ENCODE peak calls at places on chromosomes 3 and 15, in five cellular contexts. V is psoas muscle; S is CD4-positive, alpha-beta T cell; L is Karpas-422; H is left lung. W is an unnamed sample. For H3K9me3, the result is how much of the 10 kb centered on the place peaks cover.

GRCh38 chr15:93241696-93242585 is 152.9 kb upstream of the RGMA start:
- DNase-seq in V (no peak), S (no peak), L (no peak), H (no peak), W (no peak)

GRCh38 chr3:7640787-7641186 is 779.9 kb downstream of the GRM7 start:
- DNase-seq in V (no peak), S (no peak), L (no peak), H (no peak), W (no peak)

GRCh38 chr3:179264456-179264855 is 13.5 kb upstream of the KCNMB3 start:
- DNase-seq in V (no peak), S (no peak), L (no peak), H (no peak), W (no peak)

GRCh38 chr3:58495101-58495500 is 3.2 kb downstream of the KCTD6 start:
- DNase-seq in V (no peak), S (no peak), L (no peak), H (no peak), W (no peak)

GRCh38 chr3:161310649-161311423 is 60.5 kb downstream of the SPTSSB start:
- DNase-seq in V (no peak), S (peak), L (no peak), H (no peak), W (no peak)

GRCh38 chr3:8769088-8769822 is at the start of gene OXTR:
- DNase-seq in V (peak), S (peak), L (peak), H (no peak), W (peak)

GRCh38 chr3:183498634-183499033 is 56.9 kb downstream of the KLHL6 start:
- DNase-seq in V (no peak), S (no peak), L (no peak), H (no peak), W (no peak)

GRCh38 chr3:123951522-123952447 is 9.2 kb downstream of the CCDC14 start:
- DNase-seq in V (no peak), S (no peak), L (no peak), H (no peak), W (no peak)

GRCh38 chr3:192571197-192571791 is 156.0 kb downstream of the FGF12 start:
- DNase-seq in V (peak), S (no peak), L (no peak), H (peak), W (peak)

GRCh38 chr3:1172642-1173041 is 79.8 kb downstream of the CNTN6 start:
- DNase-seq in V (no peak), S (no peak), L (no peak), H (no peak), W (no peak)

GRCh38 chr3:158395421-158395820 is 175.6 kb upstream of the MLF1 start:
- DNase-seq in V (no peak), S (no peak), L (no peak), H (no peak), W (no peak)

GRCh38 chr3:14810070-14810732 is 8.6 kb upstream of the FGD5 start:
- DNase-seq in V (peak), S (no peak), L (no peak), H (no peak), W (peak)

GRCh38 chr3:137172703-137173102 is 214.9 kb downstream of the IL20RB start:
- DNase-seq in V (no peak), S (no peak), L (no peak), H (no peak), W (no peak)

GRCh38 chr3:189554868-189555557 is 76.2 kb upstream of the TP63 start:
- DNase-seq in V (peak), S (no peak), L (no peak), H (no peak), W (no peak)

GRCh38 chr3:133595341-133595740 is 21.9 kb downstream of the CDV3 start:
- DNase-seq in V (no peak), S (no peak), L (peak), H (no peak), W (no peak)

GRCh38 chr3:72203613-72204349 is 418.8 kb upstream of the PROK2 start:
- DNase-seq in V (no peak), S (no peak), L (no peak), H (no peak), W (no peak)

GRCh38 chr3:54783611-54784010 is 144.2 kb downstream of the LRTM1 start:
- DNase-seq in V (no peak), S (no peak), L (no peak), H (no peak), W (no peak)

GRCh38 chr3:71926242-71926560 is 141.3 kb upstream of the PROK2 start:
- DNase-seq in V (no peak), S (no peak), L (peak), H (no peak), W (no peak)

GRCh38 chr15:22942306-22942855 is 37.8 kb downstream of the CYFIP1 start:
- DNase-seq in V (no peak), S (no peak), L (no peak), H (no peak), W (no peak)

GRCh38 chr3:59572106-59572505 is 522.3 kb upstream of the CFAP20DC start:
- DNase-seq in V (no peak), S (no peak), L (no peak), H (no peak), W (no peak)

GRCh38 chr15:37873336-37873735 is 61.1 kb upstream of the TMCO5A start:
- DNase-seq in V (no peak), S (no peak), L (no peak), H (no peak), W (no peak)

GRCh38 chr15:48394172-48394571 is 62.9 kb downstream of the DUT start:
- DNase-seq in V (peak), S (no peak), L (no peak), H (no peak), W (peak)

GRCh38 chr3:141407043-141407442 is 38.7 kb downstream of the ZBTB38 start:
- DNase-seq in V (no peak), S (no peak), L (no peak), H (no peak), W (no peak)

GRCh38 chr15:59177445-59177728 is 29.3 kb upstream of the LDHAL6B start:
- DNase-seq in V (no peak), S (no peak), L (no peak), H (no peak), W (no peak)

GRCh38 chr15:32649336-32649735 is 7.8 kb downstream of the SCG5 start:
- DNase-seq in V (no peak), S (no peak), L (no peak), H (no peak), W (no peak)

GRCh38 chr15:37483779-37484178 is 383.4 kb upstream of the MEIS2 start:
- DNase-seq in V (no peak), S (no peak), L (no peak), H (no peak), W (no peak)

GRCh38 chr3:184050217-184050847 is 2.5 kb upstream of the HTR3C start:
- DNase-seq in V (no peak), S (no peak), L (peak), H (no peak), W (no peak)

GRCh38 chr15:52031542-52031941 is 12.5 kb downstream of the MAPK6 start:
- DNase-seq in V (no peak), S (no peak), L (no peak), H (no peak), W (no peak)

GRCh38 chr3:38634133-38634532 is 15.4 kb downstream of the SCN5A start:
- DNase-seq in V (peak), S (no peak), L (no peak), H (no peak), W (no peak)

GRCh38 chr3:12471228-12471627 is 13.1 kb upstream of the TSEN2 start:
- DNase-seq in V (no peak), S (no peak), L (no peak), H (no peak), W (no peak)

GRCh38 chr3:132405188-132405587 is 12.1 kb upstream of the DNAJC13 start:
- DNase-seq in V (no peak), S (no peak), L (no peak), H (no peak), W (no peak)

GRCh38 chr3:110533089-110533488 is 538.5 kb upstream of the NECTIN3 start:
- DNase-seq in V (no peak), S (no peak), L (no peak), H (no peak), W (no peak)

GRCh38 chr15:52261498-52262242 is 33.9 kb downstream of the MYO5C start:
- DNase-seq in V (peak), S (peak), L (no peak), H (peak), W (peak)

GRCh38 chr15:40306371-40306770 is 1.4 kb downstream of the PLCB2 start:
- DNase-seq in V (no peak), S (no peak), L (no peak), H (peak), W (no peak)

GRCh38 chr15:70451861-70452653 is 311.3 kb downstream of the UACA start:
- DNase-seq in V (no peak), S (peak), L (no peak), H (no peak), W (no peak)

GRCh38 chr3:137097852-137098251 is 140.1 kb downstream of the IL20RB start:
- DNase-seq in V (no peak), S (no peak), L (no peak), H (no peak), W (no peak)

GRCh38 chr15:45612790-45613415 is 21.9 kb upstream of the SQOR start:
- DNase-seq in V (no peak), S (no peak), L (no peak), H (no peak), W (no peak)

GRCh38 chr3:194296448-194296831 is 54.7 kb downstream of the CPN2 start:
- DNase-seq in V (no peak), S (no peak), L (no peak), H (no peak), W (no peak)

GRCh38 chr3:147299656-147300055 is 106.7 kb downstream of the ZIC4 start:
- DNase-seq in V (no peak), S (no peak), L (no peak), H (no peak), W (no peak)

GRCh38 chr15:68055224-68055705 is 1.1 kb downstream of the PIAS1 start:
- DNase-seq in V (no peak), S (peak), L (peak), H (no peak), W (no peak)

GRCh38 chr15:68054658-68055223 is 626 bp downstream of the PIAS1 start:
- DNase-seq in V (peak), S (peak), L (peak), H (peak), W (peak)

GRCh38 chr15:68056097-68056865 is 2.2 kb downstream of the PIAS1 start:
- DNase-seq in V (no peak), S (no peak), L (peak), H (no peak), W (no peak)

GRCh38 chr15:68057758-68058157 is 3.6 kb downstream of the PIAS1 start:
- DNase-seq in V (no peak), S (no peak), L (no peak), H (no peak), W (no peak)

DNA sequence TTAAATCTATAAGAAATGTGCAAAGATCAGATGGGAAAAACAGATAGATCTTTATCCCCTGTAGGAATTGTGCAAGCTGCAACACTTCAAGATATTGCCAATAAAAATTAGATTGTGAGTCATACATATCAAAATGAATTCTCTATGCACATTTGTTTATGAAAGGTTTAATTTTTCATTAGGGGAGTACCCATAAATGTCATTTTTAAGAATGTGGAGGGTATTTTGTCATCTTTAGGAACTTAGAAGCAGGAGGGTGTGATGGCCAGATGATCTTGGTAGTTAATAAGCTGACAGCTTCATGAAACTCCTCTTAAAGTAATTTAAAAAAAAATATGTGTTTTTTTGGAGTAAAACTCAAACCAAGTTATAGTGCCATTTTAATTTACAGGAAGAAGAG is 3.0 kb downstream of the PIAS1 start:
- DNase-seq in V (no peak), S (no peak), L (no peak), H (no peak), W (no peak)
- H3K27ac ChIP-seq in V (no peak), S (no peak), L (peak), H (no peak), W (no peak)

GRCh38 chr15:25172691-25173090 is 217.9 kb downstream of the SNRPN start:
- DNase-seq in V (peak), S (no peak), L (no peak), H (no peak), W (peak)
- H3K9me3 ChIP-seq in V (under half), S (under half), L (under half), H (under half), W (under half)

DNA sequence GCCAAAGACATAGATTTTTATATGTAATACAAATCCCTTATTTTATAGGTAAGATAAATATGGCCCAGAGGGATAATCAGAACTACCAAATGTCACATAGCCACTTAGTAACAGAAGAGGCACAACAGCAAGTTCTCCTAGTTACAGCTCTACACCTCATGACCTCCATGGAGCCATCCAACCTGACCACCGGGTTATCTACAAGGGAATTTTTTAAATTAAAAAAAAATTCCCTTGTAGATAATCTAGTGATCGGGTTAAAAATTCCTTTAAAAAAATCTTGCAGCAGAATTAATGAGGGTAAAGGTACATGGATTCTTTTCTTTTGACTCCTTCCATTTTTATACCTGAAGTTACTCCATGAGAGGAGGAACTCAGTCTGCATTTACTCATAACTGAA is 365.2 kb upstream of the WNT5A start:
- DNase-seq in V (no peak), S (no peak), L (no peak), H (no peak), W (no peak)
- H3K27ac ChIP-seq in V (no peak), S (no peak), L (no peak), H (no peak), W (no peak)

GRCh38 chr3:122928396-122929187 is 99.0 kb downstream of the SEMA5B start:
- DNase-seq in V (no peak), S (no peak), L (no peak), H (no peak), W (no peak)

GRCh38 chr3:122931636-122932035 is 95.9 kb downstream of the SEMA5B start:
- DNase-seq in V (no peak), S (no peak), L (no peak), H (no peak), W (no peak)

GRCh38 chr3:122929576-122930365 is 97.8 kb downstream of the SEMA5B start:
- DNase-seq in V (no peak), S (no peak), L (no peak), H (no peak), W (no peak)

GRCh38 chr3:122929188-122929465 is 98.4 kb downstream of the SEMA5B start:
- DNase-seq in V (no peak), S (no peak), L (no peak), H (no peak), W (no peak)

GRCh38 chr3:122930371-122930997 is 97.1 kb downstream of the SEMA5B start:
- DNase-seq in V (no peak), S (no peak), L (no peak), H (no peak), W (no peak)
- H3K9me3 ChIP-seq in V (under half), S (under half), L (under half), H (under half), W (under half)

GRCh38 chr15:62119926-62120273 is 45.2 kb downstream of the C2CD4B start:
- DNase-seq in V (no peak), S (no peak), L (no peak), H (no peak), W (no peak)

GRCh38 chr15:62120776-62121175 is 44.3 kb downstream of the C2CD4B start:
- DNase-seq in V (no peak), S (no peak), L (no peak), H (no peak), W (no peak)

GRCh38 chr15:62115847-62116246 is 49.1 kb downstream of the C2CD4A start:
- DNase-seq in V (no peak), S (no peak), L (no peak), H (no peak), W (no peak)

GRCh38 chr15:62119224-62119925 is 45.7 kb downstream of the C2CD4B start:
- DNase-seq in V (no peak), S (no peak), L (no peak), H (no peak), W (no peak)

GRCh38 chr15:62118446-62118964 is 46.6 kb downstream of the C2CD4B start:
- DNase-seq in V (no peak), S (no peak), L (no peak), H (no peak), W (no peak)
- H3K27ac ChIP-seq in V (peak), S (no peak), L (no peak), H (peak), W (no peak)

GRCh38 chr3:173092038-173092437 is 49.0 kb downstream of the SPATA16 start:
- DNase-seq in V (no peak), S (no peak), L (no peak), H (no peak), W (no peak)

GRCh38 chr3:173090492-173090891 is 50.5 kb downstream of the SPATA16 start:
- DNase-seq in V (no peak), S (no peak), L (no peak), H (no peak), W (no peak)

DNA sequence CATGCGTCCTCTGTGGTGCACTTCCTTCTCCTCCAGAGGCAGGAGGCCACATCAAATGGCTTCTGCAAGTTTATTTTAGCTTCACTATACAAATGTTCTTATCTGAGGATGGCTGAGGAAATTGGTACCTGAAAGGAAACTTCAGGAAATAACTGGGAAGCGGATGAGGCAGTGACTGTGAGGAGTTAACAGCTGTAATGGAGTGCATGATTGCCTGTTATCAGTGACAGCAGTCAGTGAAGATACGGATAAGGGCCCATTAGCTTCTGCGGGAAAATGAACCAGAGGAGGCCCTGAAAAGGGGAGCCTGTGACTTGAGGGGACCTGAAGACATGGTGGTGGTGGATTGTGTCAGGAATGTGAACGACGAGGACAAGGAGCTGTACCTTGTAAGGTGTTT is 51.8 kb downstream of the SPATA16 start:
- DNase-seq in V (no peak), S (no peak), L (no peak), H (no peak), W (no peak)
- H3K9me3 ChIP-seq in V (under half), S (under half), L (under half), H (under half), W (under half)

GRCh38 chr15:63881431-63881830 is 47.7 kb upstream of the HERC1 start:
- DNase-seq in V (no peak), S (no peak), L (peak), H (no peak), W (no peak)
- H3K27ac ChIP-seq in V (peak), S (no peak), L (no peak), H (no peak), W (no peak)

GRCh38 chr15:75148293-75148692 is 53.4 kb upstream of the C15orf39 start:
- DNase-seq in V (no peak), S (no peak), L (no peak), H (no peak), W (no peak)
- H3K9me3 ChIP-seq in V (under half), S (under half), L (under half), H (under half), W (under half)

GRCh38 chr3:149375824-149376196 is 1.6 kb downstream of the TM4SF1 start:
- DNase-seq in V (no peak), S (no peak), L (no peak), H (no peak), W (no peak)
- H3K27ac ChIP-seq in V (peak), S (no peak), L (no peak), H (peak), W (no peak)

W was measured in right cardiac atrium.